ENCODE peak calls at places on chromosome 22, in seven cellular contexts. Y is Calu3, I is fibroblast of mammary gland, H is astrocyte of the cerebellum, U is neural crest cell, J is thoracic aorta, N is kidney. M is an unnamed sample.

GRCh38 chr22:26576026-26576680 is 13.8 kb downstream of the TPST2 start:
- DNase-seq in N (peak), Y (no peak), I (no peak), H (no peak), U (no peak), J (no peak), M (no peak)

GRCh38 chr22:17234144-17234623 is 14.9 kb upstream of the ADA2 start:
- DNase-seq in J (no peak), I (peak), N (peak), Y (no peak), U (peak), H (no peak), M (no peak)

GRCh38 chr22:43828711-43829447 is 16.8 kb upstream of the EFCAB6 start:
- DNase-seq in N (peak), H (no peak), I (peak), J (no peak), U (no peak), Y (no peak), M (peak)

GRCh38 chr22:17121235-17122195 is at the start of gene TMEM121B:
- DNase-seq in N (peak), J (no peak), I (peak), Y (peak), H (peak), U (peak), M (peak)

GRCh38 chr22:27174970-27175369 is 517.6 kb downstream of the MIAT start:
- DNase-seq in I (no peak), Y (no peak), H (no peak), J (no peak), U (no peak), N (no peak), M (no peak)

GRCh38 chr22:31075961-31076360 is 5.2 kb upstream of the SMTN start:
- DNase-seq in J (peak), I (peak), U (no peak), Y (no peak), H (no peak), N (peak), M (peak)

GRCh38 chr22:44132724-44133123 is 48.0 kb upstream of the PARVG start:
- DNase-seq in Y (no peak), I (no peak), J (no peak), N (peak), U (no peak), H (no peak), M (no peak)

GRCh38 chr22:17267661-17268330 is 48.6 kb upstream of the ADA2 start:
- DNase-seq in J (no peak), Y (no peak), I (no peak), U (no peak), N (peak), H (no peak), M (no peak)

GRCh38 chr22:39530692-39531331 is 1.7 kb downstream of the RPS19BP1 start:
- DNase-seq in I (peak), N (peak), J (no peak), U (peak), Y (peak), H (no peak), M (peak)

GRCh38 chr22:26672060-26672471 is 14.7 kb downstream of the MIAT start:
- DNase-seq in U (no peak), I (no peak), Y (no peak), J (no peak), N (no peak), H (no peak), M (no peak)

GRCh38 chr22:27318516-27318915 is 483.0 kb downstream of the MN1 start:
- DNase-seq in H (peak), N (no peak), J (no peak), I (peak), Y (no peak), U (no peak), M (peak)

GRCh38 chr22:42156121-42156520 is 25.5 kb upstream of the CYP2D6 start:
- DNase-seq in I (no peak), U (no peak), H (no peak), N (no peak), J (no peak), Y (no peak), M (no peak)

GRCh38 chr22:40578171-40578570 is 58.3 kb downstream of the MRTFA start:
- DNase-seq in H (no peak), U (no peak), N (no peak), J (no peak), I (no peak), Y (no peak), M (no peak)

GRCh38 chr22:47193606-47194316 is 431.3 kb downstream of the TBC1D22A start:
- DNase-seq in I (no peak), J (no peak), H (no peak), U (no peak), Y (no peak), N (peak), M (no peak)

GRCh38 chr22:47231759-47232158 is 469.3 kb downstream of the TBC1D22A start:
- DNase-seq in N (no peak), J (no peak), Y (no peak), H (no peak), I (no peak), U (no peak), M (no peak)

GRCh38 chr22:42937164-42937854 is 77.6 kb downstream of the PACSIN2 start:
- DNase-seq in U (no peak), Y (peak), J (peak), H (peak), N (peak), I (peak), M (peak)

GRCh38 chr22:18096823-18097222 is 13.8 kb upstream of the TUBA8 start:
- DNase-seq in U (no peak), Y (no peak), I (no peak), N (no peak), H (no peak), J (no peak), M (no peak)

GRCh38 chr22:44726439-44726838 is 24.4 kb downstream of the PRR5 start:
- DNase-seq in U (no peak), H (no peak), J (no peak), N (no peak), I (no peak), Y (no peak), M (no peak)

GRCh38 chr22:32996702-32997101 is 61.5 kb downstream of the SYN3 start:
- DNase-seq in N (peak), I (peak), J (peak), U (no peak), H (no peak), Y (peak), M (peak)

GRCh38 chr22:28018461-28018927 is 99.4 kb upstream of the PITPNB start:
- DNase-seq in Y (no peak), H (no peak), N (peak), J (no peak), I (no peak), U (no peak), M (no peak)

DNA sequence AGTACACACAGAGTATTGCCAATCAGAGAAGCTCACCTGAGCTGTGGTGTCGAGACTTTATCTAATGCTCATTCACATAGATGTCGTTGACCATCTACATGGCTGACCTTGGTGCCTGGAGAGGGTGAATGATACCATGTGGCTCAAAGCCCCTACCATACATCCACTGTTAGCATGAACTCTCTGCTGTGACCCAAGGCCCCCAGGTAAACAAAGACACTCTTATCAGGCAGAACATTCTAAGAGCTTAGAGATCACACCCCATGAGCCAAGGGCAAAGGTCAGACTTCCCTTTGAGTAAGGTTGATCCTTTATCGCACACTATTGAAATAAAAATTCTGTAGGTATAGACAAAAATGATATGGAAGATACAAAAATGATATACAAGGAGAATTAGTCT is 15.0 kb upstream of the PIWIL3 start:
- DNase-seq in I (no peak), Y (no peak), U (no peak), J (no peak), H (no peak), N (no peak), M (no peak)
- TF ChIP-seq CTCF in I (no peak), Y (no peak), U (no peak), J (no peak), H (no peak), N (no peak), M (no peak)

DNA sequence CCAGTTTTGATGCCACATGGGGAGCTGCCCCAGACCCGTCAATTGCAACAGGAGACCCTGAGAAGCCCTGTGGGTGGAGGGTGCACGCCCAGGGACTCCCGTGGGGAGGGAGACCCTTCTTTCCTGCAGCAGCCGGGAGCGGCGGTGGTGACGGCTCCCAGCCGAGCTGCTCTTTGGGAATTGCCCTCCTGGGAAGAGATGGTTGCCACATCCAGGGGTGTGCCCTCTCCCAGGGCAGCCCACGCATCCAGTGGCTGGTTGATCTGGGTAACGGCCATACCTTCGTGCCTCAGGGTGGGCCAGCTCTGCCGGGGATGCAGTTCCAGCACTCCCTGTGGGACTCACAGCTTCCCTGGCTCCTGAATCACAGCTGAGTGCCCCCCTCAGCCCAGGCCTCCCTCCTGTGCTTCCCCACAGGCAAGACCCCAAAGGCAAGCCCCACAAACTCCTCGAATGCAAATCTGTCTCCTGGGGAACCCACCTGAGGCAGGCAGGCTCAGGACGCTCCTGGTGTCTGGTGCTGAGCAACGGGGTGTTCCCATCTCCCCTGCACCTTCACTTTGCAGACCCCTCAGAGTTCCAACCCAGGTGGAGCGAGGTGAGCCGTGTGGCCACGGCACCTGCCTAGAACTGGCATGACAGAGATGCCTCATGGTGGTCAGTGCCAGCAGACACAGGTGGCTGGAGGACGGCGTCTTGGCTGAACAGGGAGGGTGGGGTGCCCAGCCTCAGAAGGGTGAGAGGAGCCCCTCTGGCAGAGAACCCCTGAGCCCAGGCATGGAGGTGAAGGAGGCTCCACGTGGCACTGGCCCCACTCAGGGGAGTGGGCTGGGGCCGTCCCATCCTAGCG is 1027.4 kb downstream of the BRD1 start:
- DNase-seq in I (no peak), H (no peak), U (no peak), Y (no peak), J (no peak), N (no peak), M (no peak)
- TF ChIP-seq CTCF in I (no peak), H (no peak), U (no peak), Y (no peak), J (no peak), N (no peak), M (no peak)

GRCh38 chr22:45969414-45969799 is 7.6 kb downstream of the WNT7B start:
- DNase-seq in I (no peak), H (no peak), J (no peak), U (no peak), N (no peak), Y (peak), M (no peak)

GRCh38 chr22:45971389-45972028 is 5.5 kb downstream of the WNT7B start:
- DNase-seq in J (no peak), U (no peak), I (no peak), N (no peak), H (no peak), Y (no peak), M (no peak)

GRCh38 chr22:45972091-45972867 is 4.7 kb downstream of the WNT7B start:
- DNase-seq in Y (no peak), N (no peak), U (no peak), J (no peak), I (no peak), H (no peak), M (no peak)

GRCh38 chr22:45969801-45970464 is 7.0 kb downstream of the WNT7B start:
- DNase-seq in H (no peak), U (no peak), N (no peak), Y (no peak), I (no peak), J (no peak), M (no peak)

DNA sequence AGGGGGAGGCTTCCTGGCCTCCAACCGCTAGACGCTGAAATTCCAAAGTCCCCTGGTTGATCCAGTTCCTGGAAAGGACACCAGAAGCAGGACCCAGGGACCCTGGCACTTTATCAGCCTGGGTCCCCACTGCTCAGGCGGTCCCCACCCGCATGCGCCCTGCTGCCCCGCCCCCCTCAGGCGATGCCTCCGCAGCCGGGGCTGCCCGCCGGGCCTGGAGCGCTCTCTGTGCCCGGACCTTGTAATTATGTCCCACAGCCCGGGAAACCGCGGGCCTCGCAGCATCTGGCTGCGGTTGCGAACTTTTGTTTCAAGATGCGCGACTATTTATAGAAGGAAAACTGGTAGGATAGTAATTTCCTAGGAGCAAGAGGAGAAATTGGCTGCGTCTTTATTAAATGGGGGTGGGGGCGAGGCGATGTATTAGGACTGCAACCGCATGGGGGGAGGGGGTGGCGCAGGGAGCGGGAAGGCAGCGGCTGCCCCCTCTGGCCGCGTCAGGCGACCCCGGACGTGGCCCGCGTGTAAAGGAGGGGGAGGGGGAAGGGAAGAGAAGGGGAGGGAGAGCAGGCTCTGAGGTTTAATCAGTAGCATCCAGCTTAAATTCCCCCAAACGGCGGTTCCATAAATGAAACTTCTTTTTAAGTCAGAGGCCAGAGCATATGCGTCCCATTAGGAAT is 6.1 kb downstream of the WNT7B start:
- DNase-seq in J (no peak), I (peak), H (no peak), N (no peak), U (no peak), Y (no peak), M (no peak)
- TF ChIP-seq CTCF in J (no peak), I (no peak), H (peak), N (no peak), U (no peak), Y (no peak), M (no peak)

DNA sequence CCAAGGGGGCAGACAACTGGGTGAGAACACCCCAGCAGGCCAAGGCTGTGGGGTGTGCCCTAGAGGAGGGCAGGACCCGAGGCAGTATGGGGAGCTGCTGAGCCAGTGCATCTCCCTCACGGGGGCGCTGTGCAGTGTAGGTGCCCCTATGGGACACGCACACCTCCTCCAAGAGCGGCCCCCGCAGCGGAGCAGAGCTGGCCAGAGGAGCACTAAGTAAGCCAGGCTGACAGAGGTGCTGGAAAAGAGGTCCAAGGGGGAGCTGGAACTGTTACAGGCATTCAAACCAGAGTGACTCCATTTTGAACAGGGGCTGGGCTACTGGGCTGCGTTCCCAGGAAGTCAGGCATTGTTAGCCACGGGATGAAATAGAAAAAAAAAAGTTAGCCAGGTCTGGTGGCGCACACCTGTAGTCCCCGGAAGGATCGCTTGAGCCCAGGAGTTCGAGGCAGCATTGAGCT is 41.8 kb downstream of the TST start:
- DNase-seq in U (peak), I (peak), Y (peak), N (peak), H (no peak), J (no peak), M (peak)
- TF ChIP-seq CTCF in U (peak), I (peak), Y (no peak), N (no peak), H (peak), J (no peak), M (peak)

DNA sequence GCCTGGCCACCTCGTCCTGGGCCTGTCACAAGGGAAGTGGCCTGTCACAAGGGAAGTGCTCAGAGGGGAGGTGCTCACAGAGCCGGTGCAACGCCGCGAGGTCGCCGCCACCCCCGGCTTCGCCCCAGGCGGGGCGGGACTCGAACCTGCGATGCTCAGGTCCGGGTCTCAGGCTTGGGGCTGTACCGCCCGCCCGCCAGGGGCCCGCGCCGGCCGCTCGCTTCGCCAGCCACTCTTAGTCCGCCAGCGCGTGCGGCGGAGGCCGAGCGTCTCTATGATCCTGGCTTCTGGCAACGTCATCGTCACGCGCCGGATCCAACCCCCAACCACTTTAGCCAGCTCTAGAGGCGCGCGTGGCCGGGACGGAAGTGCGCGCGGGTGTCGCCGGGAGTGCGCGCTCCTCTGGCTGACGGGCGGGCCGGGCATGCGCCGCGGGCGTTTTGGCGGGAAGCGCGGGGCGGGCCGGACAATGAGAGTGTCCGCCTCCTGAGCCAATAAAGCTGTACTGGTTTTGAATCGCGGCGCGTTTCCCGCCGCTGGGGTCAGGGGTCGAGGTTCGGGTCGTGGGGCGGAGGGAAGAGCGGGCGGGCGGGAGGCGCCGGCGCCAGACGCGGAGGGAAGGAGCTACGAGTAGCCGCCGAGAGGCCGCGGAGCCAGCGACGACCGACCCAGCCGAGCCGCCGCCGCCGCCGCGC is at the start of gene TRMT2A:
- DNase-seq in H (peak), I (peak), N (peak), U (peak), Y (peak), J (peak), M (peak)
- TF ChIP-seq CTCF in H (no peak), I (no peak), N (no peak), U (peak), Y (no peak), J (peak), M (no peak)

GRCh38 chr22:22720724-22721261 is 76.4 kb downstream of the GGTLC2 start:
- DNase-seq in I (peak), N (no peak), J (no peak), Y (no peak), H (no peak), U (no peak), M (peak)

GRCh38 chr22:22716136-22716535 is 71.7 kb downstream of the GGTLC2 start:
- DNase-seq in Y (no peak), I (no peak), N (no peak), J (no peak), H (no peak), U (no peak), M (no peak)

GRCh38 chr22:22721681-22722309 is 77.4 kb downstream of the GGTLC2 start:
- DNase-seq in I (peak), N (no peak), U (no peak), Y (no peak), J (no peak), H (no peak), M (peak)

GRCh38 chr22:22717723-22718122 is 73.3 kb downstream of the GGTLC2 start:
- DNase-seq in J (no peak), H (no peak), Y (no peak), U (no peak), N (no peak), I (no peak), M (no peak)

DNA sequence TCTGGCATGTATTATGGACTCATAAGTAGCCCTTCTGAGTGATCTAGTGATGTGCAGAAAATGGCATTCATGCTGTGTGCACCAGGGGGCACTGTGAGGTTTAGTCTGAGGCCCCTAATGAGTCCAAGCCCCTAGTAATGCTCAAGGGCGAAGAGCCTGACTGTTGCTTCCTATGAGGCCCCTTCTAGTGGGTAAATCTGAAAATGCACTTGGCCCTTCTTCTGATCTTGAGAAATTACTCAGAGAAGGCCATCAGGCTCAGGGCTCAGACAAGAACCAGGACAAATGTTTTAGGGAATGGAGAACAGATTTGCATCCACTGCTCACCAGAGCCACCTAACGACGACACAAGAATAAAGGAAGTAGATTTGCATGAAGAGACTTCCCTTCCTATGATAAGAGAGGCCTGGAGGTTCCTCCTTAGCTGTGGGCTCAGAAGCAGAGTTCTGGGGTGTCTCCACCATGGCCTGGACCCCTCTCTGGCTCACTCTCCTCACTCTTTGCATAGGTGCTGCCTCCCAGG is 75.8 kb downstream of the GGTLC2 start:
- DNase-seq in U (peak), J (no peak), I (peak), Y (peak), N (no peak), H (no peak), M (peak)
- TF ChIP-seq CTCF in U (peak), J (no peak), I (peak), Y (peak), N (peak), H (peak), M (peak)

GRCh38 chr22:29689872-29690213 is 30.0 kb upstream of the CABP7 start:
- DNase-seq in I (peak), J (no peak), Y (peak), U (peak), H (peak), N (no peak), M (peak)
- TF ChIP-seq CTCF in I (peak), J (peak), Y (peak), U (peak), H (peak), N (peak), M (peak)